ENCODE peak calls at places on chromosomes 7 and 10, in six cellular contexts. One of them, this sample, is unnamed.

GRCh38 chr7:7563813-7564212 is 2.9 kb upstream of the MIOS start:
- DNase-seq in posterior vena cava: no peak
- DNase-seq in right lobe of liver: no peak
- DNase-seq in stomach: no peak
- DNase-seq in natural killer cell treated with Interleukin-12 subunit alpha and Interleukin-12 subunit beta and Interleukin-15 and Interleukin-18, amount 100 ng/mL, for 72 hours: no peak
- DNase-seq in SJSA1: no peak
- DNase-seq in this sample: no peak

GRCh38 chr7:142488842-142489241 is 231.0 kb upstream of the PRSS58 start:
- DNase-seq in posterior vena cava: no peak
- DNase-seq in right lobe of liver: no peak
- DNase-seq in stomach: no peak
- DNase-seq in natural killer cell treated with Interleukin-12 subunit alpha and Interleukin-12 subunit beta and Interleukin-15 and Interleukin-18, amount 100 ng/mL, for 72 hours: no peak
- DNase-seq in SJSA1: no peak
- DNase-seq in this sample: no peak

GRCh38 chr10:85558533-85558932 is 808.1 kb downstream of the GRID1 start:
- DNase-seq in posterior vena cava: no peak
- DNase-seq in right lobe of liver: no peak
- DNase-seq in stomach: no peak
- DNase-seq in natural killer cell treated with Interleukin-12 subunit alpha and Interleukin-12 subunit beta and Interleukin-15 and Interleukin-18, amount 100 ng/mL, for 72 hours: no peak
- DNase-seq in SJSA1: no peak
- DNase-seq in this sample: no peak

GRCh38 chr7:129779602-129780256 is 168.2 kb downstream of the NRF1 start:
- DNase-seq in posterior vena cava: peak
- DNase-seq in right lobe of liver: peak
- DNase-seq in stomach: peak
- DNase-seq in natural killer cell treated with Interleukin-12 subunit alpha and Interleukin-12 subunit beta and Interleukin-15 and Interleukin-18, amount 100 ng/mL, for 72 hours: no peak
- DNase-seq in SJSA1: peak
- DNase-seq in this sample: no peak

GRCh38 chr7:138785587-138786437 is 12.0 kb upstream of the TMEM213 start:
- DNase-seq in posterior vena cava: no peak
- DNase-seq in right lobe of liver: no peak
- DNase-seq in stomach: no peak
- DNase-seq in natural killer cell treated with Interleukin-12 subunit alpha and Interleukin-12 subunit beta and Interleukin-15 and Interleukin-18, amount 100 ng/mL, for 72 hours: no peak
- DNase-seq in SJSA1: peak
- DNase-seq in this sample: no peak

GRCh38 chr10:2895616-2896196 is 171.6 kb upstream of the PFKP start:
- DNase-seq in posterior vena cava: no peak
- DNase-seq in right lobe of liver: no peak
- DNase-seq in stomach: no peak
- DNase-seq in natural killer cell treated with Interleukin-12 subunit alpha and Interleukin-12 subunit beta and Interleukin-15 and Interleukin-18, amount 100 ng/mL, for 72 hours: no peak
- DNase-seq in SJSA1: no peak
- DNase-seq in this sample: no peak

GRCh38 chr7:105094966-105095365 is 81.0 kb downstream of the KMT2E start:
- DNase-seq in posterior vena cava: no peak
- DNase-seq in right lobe of liver: no peak
- DNase-seq in stomach: no peak
- DNase-seq in natural killer cell treated with Interleukin-12 subunit alpha and Interleukin-12 subunit beta and Interleukin-15 and Interleukin-18, amount 100 ng/mL, for 72 hours: no peak
- DNase-seq in SJSA1: no peak
- DNase-seq in this sample: no peak

GRCh38 chr7:93016681-93017349 is 101.0 kb downstream of the SAMD9 start:
- DNase-seq in posterior vena cava: no peak
- DNase-seq in right lobe of liver: no peak
- DNase-seq in stomach: no peak
- DNase-seq in natural killer cell treated with Interleukin-12 subunit alpha and Interleukin-12 subunit beta and Interleukin-15 and Interleukin-18, amount 100 ng/mL, for 72 hours: no peak
- DNase-seq in SJSA1: no peak
- DNase-seq in this sample: no peak

GRCh38 chr7:79709574-79710409 is 256.3 kb upstream of the MAGI2 start:
- DNase-seq in posterior vena cava: no peak
- DNase-seq in right lobe of liver: no peak
- DNase-seq in stomach: no peak
- DNase-seq in natural killer cell treated with Interleukin-12 subunit alpha and Interleukin-12 subunit beta and Interleukin-15 and Interleukin-18, amount 100 ng/mL, for 72 hours: no peak
- DNase-seq in SJSA1: no peak
- DNase-seq in this sample: no peak